ENCODE peak calls at places on chromosomes 7 and 10, in six cellular contexts. S, M, R, J, L and H are unnamed samples.
A peak's percentile ranks its signal among the peaks of the same experiment; 100 is the strongest.

GRCh38 chr10:69736866-69737641 is 64.7 kb upstream of the COL13A1 start:
- DNase-seq in J (no peak), S (no peak), R (no peak), L (no peak), M (no peak), H (no peak)

GRCh38 chr10:22803201-22803895 is 89.0 kb upstream of the PIP4K2A start:
- DNase-seq in S (peak; percentile 81), L (no peak), J (no peak), R (no peak), M (no peak), H (peak; percentile 69)

GRCh38 chr7:90503379-90503778 is 33.9 kb downstream of the PTTG1IP2 start:
- DNase-seq in R (no peak), J (no peak), L (no peak), S (no peak), M (no peak), H (no peak)

GRCh38 chr7:111803015-111803758 is 240.9 kb upstream of the IMMP2L start:
- DNase-seq in M (no peak), L (no peak), S (peak; percentile 50), J (no peak), R (no peak), H (peak; percentile 8)

GRCh38 chr10:132524443-132525285 is 12.9 kb upstream of the INPP5A start:
- DNase-seq in L (peak; percentile 24), R (no peak), J (peak; percentile 41), S (no peak), M (no peak), H (no peak)

GRCh38 chr10:125064681-125065492 is 95.5 kb downstream of the CTBP2 start:
- DNase-seq in M (no peak), L (no peak), J (peak; percentile 34), S (peak; percentile 94), R (no peak), H (peak; percentile 55)

GRCh38 chr10:132417249-132417878 is 20.4 kb downstream of the PWWP2B start:
- DNase-seq in R (no peak), L (no peak), S (no peak), M (peak; percentile 46), J (no peak), H (no peak)

GRCh38 chr10:121296856-121297255 is 301.4 kb downstream of the FGFR2 start:
- DNase-seq in S (no peak), R (no peak), J (no peak), L (peak; percentile 32), M (no peak), H (no peak)

GRCh38 chr7:132402751-132403245 is 173.5 kb downstream of the PLXNA4 start:
- DNase-seq in L (no peak), M (no peak), S (peak; percentile 95), J (no peak), R (no peak), H (peak; percentile 81)

GRCh38 chr7:30032310-30033125 is 4.3 kb downstream of the PLEKHA8 start:
- DNase-seq in S (peak; percentile 71), J (no peak), M (no peak), R (no peak), L (no peak), H (peak; percentile 81)

GRCh38 chr10:43249962-43250624 is 16.8 kb downstream of the RASGEF1A start:
- DNase-seq in M (peak; percentile 3), S (no peak), J (peak; percentile 30), R (no peak), L (no peak), H (no peak)

GRCh38 chr7:52064493-52064892 is 747.9 kb upstream of the COBL start:
- DNase-seq in S (no peak), J (no peak), L (no peak), M (no peak), R (no peak), H (no peak)

GRCh38 chr10:11145498-11145855 is 127.8 kb downstream of the CELF2 start:
- DNase-seq in R (peak; percentile 85), S (no peak), L (no peak), J (no peak), M (no peak), H (no peak)

GRCh38 chr7:42915356-42915755 is 3.5 kb upstream of the C7orf25 start:
- DNase-seq in R (no peak), L (no peak), J (no peak), M (no peak), S (peak; percentile 75), H (no peak)

GRCh38 chr7:24477807-24478655 is 95.2 kb upstream of the PALS2 start:
- DNase-seq in M (peak; percentile 19), S (peak; percentile 70), R (no peak), J (no peak), L (no peak), H (peak; percentile 89)

GRCh38 chr7:7351156-7351555 is 168.8 kb downstream of the C1GALT1 start:
- DNase-seq in M (no peak), S (no peak), R (no peak), L (no peak), J (no peak), H (no peak)
- H3K4me3 ChIP-seq in M (no peak overlapping the region), S (no peak overlapping the region), R (no peak overlapping the region), L (no peak overlapping the region), J (no peak overlapping the region), H (no peak overlapping the region)

GRCh38 chr7:26397786-26398435 is 106.2 kb downstream of the SNX10 start:
- DNase-seq in L (peak; percentile 40), S (peak; percentile 4), M (no peak), R (peak; percentile 54), J (peak; percentile 78), H (no peak)

GRCh38 chr7:26397326-26397725 is 105.7 kb downstream of the SNX10 start:
- DNase-seq in M (peak; percentile 34), R (no peak), J (no peak), S (no peak), L (no peak), H (no peak)

GRCh38 chr7:26398436-26399308 is 107.0 kb downstream of the SNX10 start:
- DNase-seq in J (peak; percentile 82), R (peak; percentile 83), S (peak; percentile 44), M (peak; percentile 61), L (peak; percentile 39), H (peak; percentile 43)

GRCh38 chr7:26399747-26400146 is 108.1 kb downstream of the SNX10 start:
- DNase-seq in M (no peak), L (no peak), R (no peak), S (no peak), J (no peak), H (no peak)

DNA sequence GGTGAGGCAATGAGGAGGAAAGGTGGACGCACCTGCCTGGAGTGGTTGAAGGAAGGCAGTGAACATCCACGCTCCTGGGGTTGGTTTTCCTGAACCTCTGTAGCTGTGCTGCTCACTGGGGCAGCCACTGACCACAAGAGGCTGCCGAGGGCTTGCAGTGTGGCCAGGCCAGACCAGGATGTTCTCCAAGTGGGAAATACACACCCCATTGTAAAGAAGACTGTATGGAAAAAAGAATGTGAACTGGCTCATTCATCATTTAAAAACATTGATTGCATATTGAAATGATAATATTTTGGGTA is 107.6 kb downstream of the SNX10 start:
- DNase-seq in L (peak; percentile 29), S (no peak), J (peak; percentile 51), M (peak; percentile 51), R (no peak), H (peak; percentile 25)
- H3K4me3 ChIP-seq in L (peak overlapping the region; percentile 57), S (peak overlapping the region; percentile 64), J (peak overlapping the region; percentile 89), M (peak overlapping the region; percentile 75), R (peak overlapping the region; percentile 54), H (peak overlapping the region; percentile 50)

DNA sequence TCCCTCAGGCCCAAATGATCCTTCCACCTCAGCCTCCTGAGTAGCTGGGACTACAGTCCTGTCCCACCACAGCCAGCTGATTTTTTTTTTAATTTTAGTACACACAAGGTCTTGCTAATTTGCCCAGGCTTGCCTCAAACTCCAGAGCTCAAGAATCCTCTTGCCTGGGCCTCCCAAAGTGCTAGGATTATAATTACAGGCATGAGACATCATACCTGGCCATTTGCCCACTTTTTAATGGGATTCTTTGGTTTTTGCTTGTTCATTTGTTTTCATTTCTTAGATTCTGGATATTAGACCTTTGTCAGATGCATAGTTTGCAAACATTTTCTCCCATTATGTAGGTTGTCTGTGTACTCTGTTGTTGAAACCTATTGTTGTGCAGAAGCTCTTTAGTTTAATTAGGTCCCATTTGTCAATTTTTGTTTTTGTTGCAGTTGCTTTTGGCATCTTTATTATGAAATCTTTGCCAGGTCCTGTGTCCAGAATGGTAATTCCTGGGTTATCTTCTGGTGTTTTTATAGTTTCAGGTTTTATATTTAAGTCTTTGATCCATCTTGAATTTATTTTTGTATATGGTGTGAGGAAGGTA is 95.2 kb downstream of the GLCCI1 start:
- DNase-seq in S (peak; percentile 38), R (no peak), M (no peak), J (no peak), L (no peak), H (peak; percentile 38)
- H3K4me3 ChIP-seq in S (no peak overlapping the region), R (no peak overlapping the region), M (no peak overlapping the region), J (no peak overlapping the region), L (no peak overlapping the region), H (no peak overlapping the region)

DNA sequence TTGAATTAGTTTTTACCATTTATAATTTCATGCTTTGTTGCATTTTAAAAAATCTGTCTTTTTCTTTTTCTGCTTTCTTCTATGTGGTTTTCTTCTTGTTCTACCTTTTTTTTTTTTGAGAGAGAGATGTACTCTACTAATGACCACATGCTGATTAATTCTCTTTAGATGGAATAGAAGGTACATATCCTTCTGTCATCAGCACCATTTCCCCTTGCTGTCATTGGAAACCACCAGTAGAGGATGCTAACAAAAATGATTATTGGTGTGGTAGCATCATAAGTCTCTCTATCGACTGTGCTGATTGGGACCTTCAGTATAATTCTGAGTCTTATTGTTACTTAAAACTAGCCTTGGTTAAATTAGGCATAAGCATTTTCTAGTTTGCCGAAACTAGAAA is 3.6 kb downstream of the ZEB1 start:
- DNase-seq in J (no peak), L (no peak), M (no peak), S (peak; percentile 32), R (no peak), H (peak; percentile 47)
- H3K4me3 ChIP-seq in J (peak overlapping the region; percentile 75), L (peak overlapping the region; percentile 83), M (no peak overlapping the region), S (peak overlapping the region; percentile 88), R (no peak overlapping the region), H (peak overlapping the region; percentile 82)

GRCh38 chr7:98616381-98617050 is 569 bp upstream of the NPTX2 start:
- DNase-seq in R (no peak), S (no peak), J (peak; percentile 58), L (no peak), M (peak; percentile 30), H (no peak)
- H3K4me3 ChIP-seq in R (no peak overlapping the region), S (no peak overlapping the region), J (peak overlapping the region; percentile 49), L (peak overlapping the region; percentile 44), M (peak overlapping the region; percentile 58), H (no peak overlapping the region)

DNA sequence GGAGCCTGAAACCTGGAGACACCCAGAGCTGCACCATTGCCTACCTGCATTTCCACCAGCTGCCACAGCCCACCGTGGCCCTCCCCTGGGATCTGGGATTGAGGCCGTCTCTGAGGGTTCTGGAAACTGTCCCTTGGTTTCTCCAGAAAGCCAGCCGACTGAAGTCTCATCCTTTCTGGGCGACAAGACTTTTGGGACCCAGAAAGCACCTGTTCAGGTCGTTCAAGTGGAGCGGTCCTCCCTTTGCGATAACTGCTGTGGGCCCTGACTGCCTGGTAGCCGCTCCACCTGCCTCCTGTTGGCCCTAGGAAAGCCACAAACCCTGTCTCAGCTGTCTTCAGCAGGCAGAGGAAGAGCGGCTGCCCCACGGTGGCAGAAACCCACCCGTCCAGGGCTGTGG is 346.0 kb upstream of the MKI67 start:
- DNase-seq in S (no peak), L (no peak), M (no peak), J (no peak), R (no peak), H (no peak)
- H3K4me3 ChIP-seq in S (no peak overlapping the region), L (no peak overlapping the region), M (no peak overlapping the region), J (no peak overlapping the region), R (no peak overlapping the region), H (no peak overlapping the region)